ENCODE peak calls at places on chromosomes 5 and 9, in ten cellular contexts. Z is ovary; G is stimulated activated CD4-positive, alpha-beta T cell treated with anti-CD3 and anti-CD28 coated beads, Interleukin-15, amount 100 ng/mL, for 1 hour; K is hypothalamus; V is GF-D8; Y is PC-3; S is stimulated activated CD8-positive, alpha-beta memory T cell treated with anti-CD3 and anti-CD28 coated beads, Interleukin-4, amount 100 ng/mL, for 4 hours; H is NCI-H2081 treated with DMSO at 0.1 percent for 48 hours; F is SW480; U is adipocyte. P is an unnamed sample.

GRCh38 chr9:98222885-98223640 is 30.6 kb upstream of the CORO2A start:
- DNase-seq in Z (no peak), V (no peak), S (no peak), F (peak), Y (peak), H (no peak), G (no peak), U (peak), K (no peak), P (no peak)

GRCh38 chr5:162931501-162931900 is 505.9 kb upstream of the CCNG1 start:
- DNase-seq in Z (no peak), G (no peak), F (no peak), U (no peak), S (no peak), K (no peak), Y (no peak), V (no peak), H (no peak), P (no peak)

GRCh38 chr9:121201045-121201737 is 478 bp downstream of the RAB14 start:
- DNase-seq in Z (no peak), H (no peak), F (peak), G (peak), V (no peak), U (peak), S (no peak), K (no peak), Y (no peak), P (peak)

GRCh38 chr9:133715866-133716563 is 22.1 kb downstream of the SARDH start:
- DNase-seq in Z (peak), V (no peak), Y (no peak), U (no peak), S (no peak), K (no peak), H (peak), F (peak), G (no peak), P (no peak)

GRCh38 chr5:174371600-174372094 is 326.1 kb downstream of the NSG2 start:
- DNase-seq in G (no peak), H (no peak), Y (peak), U (no peak), F (peak), K (no peak), S (no peak), V (no peak), Z (no peak), P (peak)

GRCh38 chr5:160824590-160824989 is 27.4 kb downstream of the ATP10B start:
- DNase-seq in K (no peak), V (no peak), Z (no peak), Y (no peak), S (no peak), H (no peak), G (no peak), F (no peak), U (no peak), P (no peak)

GRCh38 chr5:90312027-90312426 is 97.5 kb downstream of the CETN3 start:
- DNase-seq in H (no peak), Y (no peak), V (no peak), F (no peak), G (no peak), K (no peak), S (no peak), U (no peak), Z (no peak), P (no peak)

GRCh38 chr9:106860731-106861584 is 2.0 kb upstream of the ZNF462 start:
- DNase-seq in Z (peak), Y (peak), G (no peak), V (no peak), H (no peak), S (no peak), K (no peak), F (peak), U (peak), P (peak)

GRCh38 chr9:8451146-8451545 is 651.6 kb upstream of the DMAC1 start:
- DNase-seq in Y (no peak), Z (no peak), H (no peak), F (no peak), G (no peak), K (no peak), V (no peak), S (no peak), U (no peak), P (no peak)

GRCh38 chr5:134579284-134579771 is 53.3 kb downstream of the SAR1B start:
- DNase-seq in S (no peak), K (no peak), Y (no peak), H (no peak), V (no peak), Z (no peak), U (no peak), F (no peak), G (no peak), P (no peak)

GRCh38 chr9:120886490-120886967 is 9.5 kb upstream of the PHF19 start:
- DNase-seq in Z (no peak), V (no peak), Y (peak), F (no peak), H (no peak), U (peak), K (no peak), S (no peak), G (no peak), P (no peak)

GRCh38 chr9:110337727-110338522 is at the start of gene TXNDC8:
- DNase-seq in U (peak), V (no peak), H (no peak), S (no peak), Z (no peak), F (no peak), K (no peak), G (no peak), Y (no peak), P (no peak)

GRCh38 chr5:1001406-1002270 is 7.0 kb upstream of the NKD2 start:
- DNase-seq in F (no peak), U (no peak), Y (no peak), S (no peak), K (no peak), Z (peak), V (no peak), H (no peak), G (no peak), P (no peak)

GRCh38 chr5:148810821-148811220 is 15.6 kb upstream of the ADRB2 start:
- DNase-seq in G (no peak), K (no peak), U (no peak), Y (no peak), Z (no peak), S (no peak), H (no peak), V (no peak), F (no peak), P (no peak)

GRCh38 chr9:76394896-76395244 is 644 bp upstream of the RFK start:
- DNase-seq in K (no peak), H (no peak), F (peak), G (peak), V (peak), Y (peak), S (peak), U (no peak), Z (peak), P (peak)

GRCh38 chr5:142843029-142843905 is 73.1 kb downstream of the ARHGAP26 start:
- DNase-seq in F (no peak), Z (peak), S (no peak), G (no peak), U (no peak), Y (no peak), K (no peak), V (no peak), H (no peak), P (no peak)

GRCh38 chr5:10648806-10649517 is 85.1 kb downstream of the ANKRD33B start:
- DNase-seq in Y (no peak), G (no peak), V (no peak), S (no peak), Z (no peak), K (no peak), F (no peak), H (no peak), U (no peak), P (no peak)

GRCh38 chr9:129206921-129207320 is 28.9 kb upstream of the IER5L start:
- DNase-seq in G (no peak), K (no peak), F (no peak), S (no peak), H (no peak), Y (no peak), V (no peak), U (no peak), Z (no peak), P (no peak)

GRCh38 chr9:95667789-95668188 is 151.0 kb upstream of the PTCH1 start:
- DNase-seq in F (no peak), U (no peak), Z (no peak), K (no peak), V (no peak), G (no peak), S (no peak), Y (no peak), H (no peak), P (no peak)

GRCh38 chr5:151153766-151154272 is 3.8 kb downstream of the ANXA6 start:
- DNase-seq in F (no peak), U (no peak), S (no peak), H (no peak), G (no peak), Y (no peak), V (no peak), Z (no peak), K (no peak), P (no peak)

GRCh38 chr5:148385094-148385493 is 1.3 kb downstream of the FBXO38 start:
- DNase-seq in K (no peak), V (no peak), Y (no peak), Z (no peak), U (no peak), F (no peak), H (no peak), S (no peak), G (no peak), P (no peak)

GRCh38 chr9:38084556-38084880 is 15.5 kb upstream of the SHB start:
- DNase-seq in G (no peak), F (no peak), Z (no peak), S (no peak), K (no peak), U (no peak), V (no peak), H (no peak), Y (no peak), P (no peak)